ENCODE peak calls at places on chromosome 2, in nine cellular contexts. L is NCI-H510A; Z is GM13977; R is stimulated activated naive CD8-positive, alpha-beta T cell treated with anti-CD3 and anti-CD28 coated beads, Interleukin-15, Interleukin-2, amounts not matched to agents 100 U/mL and 50 U/mL, for 24 hours; A is activated T-cell treated with anti-CD3 and anti-CD28 coated beads for 1 hour; N is neural progenitor cell; H is AG04449; C is stimulated activated CD4-positive, alpha-beta T cell treated with anti-CD3 and anti-CD28 coated beads, Interleukin-2, amount 100 ng/mL, for 24 hours; O is M059J. X is an unnamed sample.

GRCh38 chr2:212912445-212913103 is 238.8 kb downstream of the IKZF2 start:
- DNase-seq in L (no peak), Z (no peak), R (no peak), A (no peak), N (no peak), H (no peak), C (no peak), O (peak), X (no peak)

GRCh38 chr2:148930046-148930775 is 55.2 kb downstream of the KIF5C start:
- DNase-seq in L (no peak), Z (no peak), R (no peak), A (no peak), N (peak), H (peak), C (no peak), O (no peak), X (no peak)

GRCh38 chr2:102522169-102522568 is 49.1 kb downstream of the SLC9A4 start:
- DNase-seq in L (no peak), Z (no peak), R (no peak), A (no peak), N (no peak), H (no peak), C (no peak), O (no peak), X (no peak)

GRCh38 chr2:235546151-235546435 is 52.2 kb downstream of the AGAP1 start:
- DNase-seq in L (no peak), Z (no peak), R (no peak), A (no peak), N (no peak), H (no peak), C (no peak), O (no peak), X (no peak)

GRCh38 chr2:8761529-8762164 is 75.8 kb downstream of the KIDINS220 start:
- DNase-seq in L (no peak), Z (peak), R (no peak), A (no peak), N (peak), H (no peak), C (no peak), O (peak), X (no peak)

GRCh38 chr2:212364586-212364985 is 174.0 kb downstream of the ERBB4 start:
- DNase-seq in L (no peak), Z (no peak), R (no peak), A (no peak), N (no peak), H (no peak), C (no peak), O (no peak), X (no peak)

GRCh38 chr2:99636432-99637034 is 146.7 kb upstream of the REV1 start:
- DNase-seq in L (no peak), Z (no peak), R (no peak), A (no peak), N (no peak), H (no peak), C (no peak), O (peak), X (no peak)

GRCh38 chr2:70954886-70955285 is 19.2 kb downstream of the ATP6V1B1 start:
- DNase-seq in L (no peak), Z (no peak), R (no peak), A (no peak), N (peak), H (no peak), C (no peak), O (no peak), X (no peak)

GRCh38 chr2:140861666-140862065 is 1269.2 kb downstream of the LRP1B start:
- DNase-seq in L (no peak), Z (no peak), R (no peak), A (no peak), N (no peak), H (no peak), C (no peak), O (no peak), X (no peak)

X was measured in hypothalamus.